ENCODE peak calls at places on chromosome 1, in five cellular contexts. I, P, Y, G and U are unnamed samples.

GRCh38 chr1:205505791-205506190 is 1.3 kb downstream of the CDK18 start:
- DNase-seq in P (peak; percentile 69), I (no peak), Y (no peak), G (peak; percentile 44), U (no peak)

GRCh38 chr1:119893827-119894700 is 2.3 kb downstream of the ADAM30 start:
- DNase-seq in Y (no peak), G (no peak), P (no peak), I (no peak), U (no peak)

GRCh38 chr1:169494343-169494742 is 8.6 kb upstream of the SLC19A2 start:
- DNase-seq in I (no peak), G (no peak), P (no peak), Y (no peak), U (no peak)

GRCh38 chr1:7046891-7047290 is 261.6 kb downstream of the CAMTA1 start:
- DNase-seq in G (no peak), I (no peak), Y (no peak), P (peak; percentile 15), U (no peak)

GRCh38 chr1:154747841-154748766 is 122.0 kb downstream of the KCNN3 start:
- DNase-seq in G (peak; percentile 51), P (no peak), I (peak; percentile 80), Y (peak; percentile 96), U (no peak)

GRCh38 chr1:94606471-94606870 is 64.9 kb upstream of the F3 start:
- DNase-seq in G (no peak), Y (no peak), I (no peak), P (peak; percentile 21), U (no peak)

GRCh38 chr1:156160744-156161181 is 7.4 kb downstream of the SEMA4A start:
- DNase-seq in G (peak; percentile 76), I (peak; percentile 29), P (peak; percentile 81), Y (no peak), U (peak; percentile 84)

GRCh38 chr1:186297439-186297838 is 77.6 kb downstream of the TPR start:
- DNase-seq in G (no peak), I (no peak), Y (no peak), P (no peak), U (no peak)

GRCh38 chr1:108200627-108201106 is 524 bp upstream of the SLC25A24 start:
- DNase-seq in P (peak; percentile 71), Y (no peak), G (peak; percentile 75), I (peak; percentile 27), U (peak; percentile 53)